ENCODE peak calls at places on chromosome 10, in six cellular contexts. H, V, T, A, I and S are unnamed samples. For H3K4me1, the result is how much of the 10 kb centered on the place peaks cover.

GRCh38 chr10:66167816-66168215 is 758.0 kb upstream of the LRRTM3 start:
- DNase-seq in A (no peak), H (no peak), V (no peak), I (no peak), T (no peak), S (no peak)

GRCh38 chr10:93392111-93392510 is 90.0 kb downstream of the MYOF start:
- DNase-seq in I (no peak), A (no peak), V (no peak), H (no peak), T (no peak), S (no peak)

GRCh38 chr10:99937630-99938029 is 72.1 kb downstream of the DNMBP start:
- DNase-seq in H (no peak), V (no peak), I (no peak), T (no peak), A (peak), S (peak)

GRCh38 chr10:110260746-110261477 is 43.8 kb downstream of the SMNDC1 start:
- DNase-seq in T (no peak), H (no peak), V (no peak), I (no peak), A (no peak), S (no peak)

GRCh38 chr10:69215405-69216176 is 4.5 kb upstream of the HKDC1 start:
- DNase-seq in H (no peak), A (no peak), V (no peak), I (no peak), T (no peak), S (no peak)

GRCh38 chr10:78516741-78517140 is 483.1 kb downstream of the RPS24 start:
- DNase-seq in H (no peak), A (no peak), V (no peak), T (no peak), I (no peak), S (no peak)

GRCh38 chr10:12907651-12908050 is 93.9 kb downstream of the CCDC3 start:
- DNase-seq in T (no peak), I (no peak), A (no peak), H (no peak), V (no peak), S (no peak)

GRCh38 chr10:17808971-17809841 is at the start of gene MRC1:
- DNase-seq in A (no peak), V (peak), I (peak), H (peak), T (no peak), S (no peak)

GRCh38 chr10:19570143-19570542 is 246.1 kb upstream of the PLXDC2 start:
- DNase-seq in I (no peak), V (no peak), T (no peak), H (no peak), A (no peak), S (no peak)

GRCh38 chr10:49569031-49569765 is 30.3 kb upstream of the ERCC6 start:
- DNase-seq in H (no peak), V (no peak), A (no peak), I (no peak), T (no peak), S (no peak)

DNA sequence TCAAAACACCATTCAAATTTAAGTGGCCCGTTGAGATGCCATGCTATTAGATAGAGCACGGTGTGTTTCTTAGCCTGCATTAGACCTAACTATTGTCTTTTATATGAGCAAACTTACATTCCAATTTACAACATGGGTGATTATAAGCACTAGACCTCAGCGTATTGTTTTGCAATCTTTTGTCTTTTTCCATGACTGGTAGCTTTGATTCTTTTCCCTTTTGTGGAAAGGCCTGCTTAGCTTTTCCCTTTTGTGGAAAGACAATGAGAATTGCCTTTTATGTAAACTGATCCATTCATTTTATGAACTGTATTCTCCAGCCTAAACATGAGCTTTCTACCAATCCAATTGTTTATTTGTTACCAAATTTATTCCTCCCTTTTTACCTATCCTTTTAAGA is 823.1 kb downstream of the CCSER2 start:
- DNase-seq in A (no peak), T (no peak), I (no peak), V (no peak), H (no peak), S (no peak)
- H3K27ac ChIP-seq in A (no peak), T (no peak), I (no peak), V (no peak), H (no peak), S (no peak)

DNA sequence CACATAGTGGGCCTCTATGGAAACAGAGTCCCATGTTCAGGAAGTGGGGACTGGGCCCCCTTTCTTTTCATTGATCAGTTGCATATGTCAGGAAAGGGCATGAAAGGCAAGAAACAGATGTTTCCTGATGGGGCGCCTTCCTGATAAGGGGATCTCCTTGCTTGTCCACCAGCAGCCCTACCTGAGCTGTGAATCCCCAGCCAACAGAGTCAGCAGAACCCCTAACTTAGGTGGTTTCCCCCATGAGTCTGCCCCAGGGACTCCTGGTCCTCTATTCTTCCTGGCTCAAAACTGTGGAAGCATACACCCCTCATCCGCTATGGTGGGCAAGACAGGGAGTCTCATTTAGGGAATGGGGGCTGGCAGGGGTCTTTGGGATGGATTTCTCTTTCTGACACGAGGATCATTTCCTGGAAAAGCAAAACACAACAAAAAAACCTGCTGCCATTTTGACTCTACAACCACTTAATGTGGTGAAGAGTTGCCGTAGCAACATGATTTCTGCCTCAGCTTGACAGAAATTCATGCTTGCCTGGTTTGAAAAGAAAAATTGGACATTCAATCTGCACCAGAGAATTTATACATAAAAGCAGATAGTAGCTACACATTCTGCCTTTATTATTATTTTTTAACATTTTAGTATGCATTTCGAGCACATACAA is 119.8 kb downstream of the SPAG6 start:
- DNase-seq in I (no peak), T (no peak), V (no peak), A (no peak), H (no peak), S (no peak)
- H3K4me3 ChIP-seq in I (no peak), T (no peak), V (no peak), A (no peak), H (no peak), S (no peak)

GRCh38 chr10:112957589-112958202 is 7.6 kb downstream of the TCF7L2 start:
- DNase-seq in T (no peak), A (no peak), I (no peak), H (no peak), V (no peak), S (no peak)
- H3K4me1 ChIP-seq in T (under half), A (under half), I (under half), H (under half), V (under half), S (half or more)

DNA sequence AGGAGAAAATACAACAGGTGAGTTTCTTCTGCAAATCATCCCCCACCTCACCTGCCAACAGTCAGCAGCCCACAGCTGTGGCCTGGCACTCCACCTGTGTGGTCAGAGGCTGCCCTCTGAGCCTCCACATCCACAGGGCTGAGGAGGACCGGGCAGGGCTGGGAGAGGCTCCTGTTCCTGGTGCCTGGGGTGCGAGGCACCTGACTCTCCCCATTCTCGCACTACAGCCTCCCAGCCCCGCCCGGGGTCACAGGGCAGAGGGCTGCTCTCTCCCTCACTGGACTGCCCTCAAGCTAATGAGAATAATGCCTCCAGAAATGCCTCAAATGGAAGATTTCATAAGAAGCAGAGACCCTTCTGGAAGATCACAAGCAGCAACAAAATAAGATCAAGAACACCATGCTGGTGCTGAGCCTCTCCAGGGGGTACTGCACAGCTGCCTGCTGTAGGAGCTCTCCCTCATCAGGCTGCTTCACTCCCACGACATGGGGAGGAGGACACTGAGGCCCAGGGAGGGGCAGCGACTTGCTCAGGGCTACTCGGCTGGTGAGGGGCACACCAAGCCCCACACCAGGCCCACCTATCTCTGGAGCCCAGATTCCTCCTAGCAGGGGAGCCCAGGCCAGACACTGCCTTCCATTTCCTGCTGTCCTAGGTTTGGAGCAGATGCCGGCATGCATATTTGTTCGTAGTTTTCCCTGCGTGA is 76.6 kb downstream of the FAM53B start:
- DNase-seq in A (peak), T (no peak), V (no peak), H (no peak), I (no peak), S (no peak)
- H3K27ac ChIP-seq in A (peak), T (no peak), V (no peak), H (no peak), I (peak), S (no peak)

GRCh38 chr10:72356115-72356514 is 1.4 kb upstream of the DNAJB12 start:
- DNase-seq in V (no peak), I (no peak), A (no peak), T (no peak), H (no peak), S (no peak)
- H3K4me3 ChIP-seq in V (no peak), I (no peak), A (no peak), T (no peak), H (no peak), S (no peak)

GRCh38 chr10:31700222-31700621 is 228.4 kb downstream of the ARHGAP12 start:
- DNase-seq in H (no peak), T (no peak), V (peak), A (no peak), I (peak), S (no peak)

GRCh38 chr10:31704195-31704594 is 224.4 kb downstream of the ARHGAP12 start:
- DNase-seq in A (no peak), I (no peak), T (no peak), H (peak), V (no peak), S (no peak)

GRCh38 chr10:31701546-31701945 is 227.1 kb downstream of the ARHGAP12 start:
- DNase-seq in A (no peak), V (no peak), I (peak), T (no peak), H (no peak), S (no peak)

GRCh38 chr10:31702005-31702404 is 226.6 kb downstream of the ARHGAP12 start:
- DNase-seq in H (no peak), V (no peak), I (no peak), A (no peak), T (no peak), S (no peak)

GRCh38 chr10:31702954-31703353 is 225.7 kb downstream of the ARHGAP12 start:
- DNase-seq in V (no peak), A (no peak), T (no peak), H (no peak), I (no peak), S (no peak)
- H3K4me1 ChIP-seq in V (under half), A (under half), T (under half), H (under half), I (under half), S (half or more)

DNA sequence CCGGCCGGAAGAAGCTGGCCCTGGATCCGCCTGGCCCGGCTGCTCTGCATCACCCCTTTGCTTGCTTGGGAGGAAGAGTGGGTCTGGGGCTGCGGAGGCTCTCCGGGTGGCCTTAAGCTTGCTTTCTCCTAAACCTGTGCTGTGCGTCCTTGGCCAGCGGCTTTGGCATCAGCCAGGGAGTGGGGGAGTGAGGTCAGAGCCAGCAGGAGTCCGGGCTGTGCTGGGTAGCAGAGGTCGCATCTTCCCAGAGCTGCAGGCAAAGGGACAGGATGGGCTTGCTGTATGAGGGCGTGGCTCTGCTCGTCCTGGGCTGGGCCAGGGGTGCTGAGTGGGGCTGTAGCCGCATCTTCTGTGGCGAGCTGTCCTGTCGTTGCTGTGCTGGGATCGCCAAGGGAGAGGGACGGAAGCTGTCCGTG is 21.1 kb downstream of the BNIP3 start:
- DNase-seq in T (no peak), V (no peak), H (no peak), A (peak), I (no peak), S (peak)
- H3K27ac ChIP-seq in T (no peak), V (no peak), H (no peak), A (no peak), I (no peak), S (no peak)

GRCh38 chr10:71728218-71728737 is 8.7 kb upstream of the C10orf105 start:
- DNase-seq in H (no peak), T (no peak), I (peak), V (no peak), A (no peak), S (no peak)
- H3K4me3 ChIP-seq in H (no peak), T (no peak), I (no peak), V (no peak), A (no peak), S (no peak)

GRCh38 chr10:61942997-61943457 is 41.5 kb downstream of the ARID5B start:
- DNase-seq in V (no peak), I (no peak), A (no peak), T (no peak), H (no peak), S (no peak)
- H3K4me1 ChIP-seq in V (under half), I (under half), A (under half), T (under half), H (under half), S (under half)